ENCODE peak calls at places on chromosome 4, in four cellular contexts. W, B, O and I are unnamed samples.

GRCh38 chr4:93730760-93731159 is 97.8 kb upstream of the ATOH1 start:
- DNase-seq in W (no peak), B (no peak), O (no peak), I (no peak)

GRCh38 chr4:1815997-1816860 is 23.1 kb downstream of the FGFR3 start:
- DNase-seq in W (no peak), B (no peak), O (no peak), I (no peak)

GRCh38 chr4:57424231-57424897 is 314.2 kb upstream of the IGFBP7 start:
- DNase-seq in W (peak), B (no peak), O (no peak), I (no peak)

GRCh38 chr4:21830272-21830671 is 118.3 kb downstream of the KCNIP4 start:
- DNase-seq in W (no peak), B (no peak), O (no peak), I (no peak)

GRCh38 chr4:108834787-108835384 is 72.0 kb upstream of the ETNPPL start:
- DNase-seq in W (peak), B (peak), O (no peak), I (peak)

GRCh38 chr4:99630857-99631256 is 26.8 kb downstream of the C4orf54 start:
- DNase-seq in W (no peak), B (no peak), O (no peak), I (no peak)

GRCh38 chr4:82947498-82947897 is 47.0 kb downstream of the THAP9 start:
- DNase-seq in W (no peak), B (no peak), O (no peak), I (no peak)

GRCh38 chr4:65918872-65919271 is 248.6 kb upstream of the EPHA5 start:
- DNase-seq in W (no peak), B (no peak), O (no peak), I (no peak)

GRCh38 chr4:3220586-3221494 is 28.1 kb upstream of the MSANTD1 start:
- DNase-seq in W (no peak), B (no peak), O (no peak), I (no peak)

GRCh38 chr4:147103403-147103946 is 157.8 kb upstream of the TTC29 start:
- DNase-seq in W (no peak), B (peak), O (peak), I (no peak)

GRCh38 chr4:4492161-4492847 is 49.5 kb downstream of the STX18 start:
- DNase-seq in W (no peak), B (peak), O (no peak), I (no peak)

GRCh38 chr4:81421346-81422218 is 50.1 kb downstream of the RASGEF1B start:
- DNase-seq in W (peak), B (no peak), O (no peak), I (peak)

GRCh38 chr4:150126880-150127236 is 48.6 kb downstream of the DCLK2 start:
- DNase-seq in W (no peak), B (no peak), O (no peak), I (no peak)

GRCh38 chr4:112083587-112084347 is 61.5 kb upstream of the FAM241A start:
- DNase-seq in W (no peak), B (no peak), O (no peak), I (no peak)

GRCh38 chr4:177127658-177128057 is 182.0 kb upstream of the NEIL3 start:
- DNase-seq in W (no peak), B (no peak), O (no peak), I (no peak)

GRCh38 chr4:101682946-101683345 is 107.6 kb upstream of the BANK1 start:
- DNase-seq in W (no peak), B (peak), O (no peak), I (no peak)

GRCh38 chr4:17884063-17884462 is 73.3 kb downstream of the NCAPG start:
- DNase-seq in W (no peak), B (no peak), O (no peak), I (no peak)

GRCh38 chr4:1666391-1666790 is 17.7 kb downstream of the FAM53A start:
- DNase-seq in W (no peak), B (no peak), O (peak), I (no peak)

GRCh38 chr4:48602222-48602621 is 112.2 kb downstream of the ZAR1 start:
- DNase-seq in W (no peak), B (no peak), O (no peak), I (no peak)

GRCh38 chr4:153402366-153402765 is 57.9 kb downstream of the MND1 start:
- DNase-seq in W (no peak), B (no peak), O (no peak), I (no peak)

GRCh38 chr4:151835467-151835866 is 74.7 kb upstream of the GATB start:
- DNase-seq in W (no peak), B (no peak), O (no peak), I (no peak)

GRCh38 chr4:86451560-86452322 is 91.9 kb upstream of the MAPK10 start:
- DNase-seq in W (no peak), B (no peak), O (no peak), I (no peak)